ENCODE peak calls at places on chromosome 18, in ten cellular contexts. One of them, this sample, is unnamed. For H3K9me3, the result is how much of the 10 kb centered on the place peaks cover.

GRCh38 chr18:45386256-45386655 is 229.0 kb upstream of the SLC14A2 start:
- DNase-seq in right cardiac atrium: peak
- DNase-seq in OCI-LY7: peak
- DNase-seq in IMR-90: peak
- DNase-seq in vagina: no peak
- DNase-seq in uterus: no peak
- DNase-seq in iPS DF 6.9: peak
- DNase-seq in effector memory CD4-positive, alpha-beta T cell: no peak
- DNase-seq in mucosa of descending colon: peak
- DNase-seq in gastrocnemius medialis: peak
- DNase-seq in this sample: no peak

GRCh38 chr18:36440614-36441013 is 143.1 kb downstream of the FHOD3 start:
- DNase-seq in right cardiac atrium: no peak
- DNase-seq in OCI-LY7: no peak
- DNase-seq in IMR-90: peak
- DNase-seq in vagina: no peak
- DNase-seq in uterus: no peak
- DNase-seq in iPS DF 6.9: no peak
- DNase-seq in effector memory CD4-positive, alpha-beta T cell: no peak
- DNase-seq in mucosa of descending colon: no peak
- DNase-seq in gastrocnemius medialis: no peak
- DNase-seq in this sample: no peak

GRCh38 chr18:34509163-34509562 is 200.9 kb upstream of the DTNA start:
- DNase-seq in right cardiac atrium: no peak
- DNase-seq in OCI-LY7: no peak
- DNase-seq in IMR-90: no peak
- DNase-seq in vagina: no peak
- DNase-seq in uterus: no peak
- DNase-seq in iPS DF 6.9: no peak
- DNase-seq in effector memory CD4-positive, alpha-beta T cell: no peak
- DNase-seq in mucosa of descending colon: no peak
- DNase-seq in gastrocnemius medialis: no peak
- DNase-seq in this sample: no peak

GRCh38 chr18:77346446-77346845 is 96.8 kb downstream of the GALR1 start:
- DNase-seq in right cardiac atrium: no peak
- DNase-seq in OCI-LY7: no peak
- DNase-seq in IMR-90: no peak
- DNase-seq in vagina: no peak
- DNase-seq in uterus: no peak
- DNase-seq in iPS DF 6.9: no peak
- DNase-seq in effector memory CD4-positive, alpha-beta T cell: no peak
- DNase-seq in mucosa of descending colon: no peak
- DNase-seq in gastrocnemius medialis: no peak
- DNase-seq in this sample: no peak

GRCh38 chr18:48158721-48159120 is 228.3 kb upstream of the SMAD2 start:
- DNase-seq in right cardiac atrium: no peak
- DNase-seq in OCI-LY7: no peak
- DNase-seq in IMR-90: no peak
- DNase-seq in vagina: no peak
- DNase-seq in uterus: no peak
- DNase-seq in iPS DF 6.9: no peak
- DNase-seq in effector memory CD4-positive, alpha-beta T cell: no peak
- DNase-seq in mucosa of descending colon: no peak
- DNase-seq in gastrocnemius medialis: no peak
- DNase-seq in this sample: no peak

GRCh38 chr18:6744816-6745455 is 15.4 kb downstream of the ARHGAP28 start:
- DNase-seq in right cardiac atrium: no peak
- DNase-seq in OCI-LY7: no peak
- DNase-seq in IMR-90: peak
- DNase-seq in vagina: no peak
- DNase-seq in uterus: no peak
- DNase-seq in iPS DF 6.9: no peak
- DNase-seq in effector memory CD4-positive, alpha-beta T cell: no peak
- DNase-seq in mucosa of descending colon: no peak
- DNase-seq in gastrocnemius medialis: no peak
- DNase-seq in this sample: no peak

GRCh38 chr18:73365018-73365417 is 497.2 kb upstream of the NETO1 start:
- DNase-seq in right cardiac atrium: no peak
- DNase-seq in OCI-LY7: no peak
- DNase-seq in IMR-90: peak
- DNase-seq in vagina: no peak
- DNase-seq in uterus: no peak
- DNase-seq in iPS DF 6.9: no peak
- DNase-seq in effector memory CD4-positive, alpha-beta T cell: no peak
- DNase-seq in mucosa of descending colon: no peak
- DNase-seq in gastrocnemius medialis: no peak
- DNase-seq in this sample: peak

GRCh38 chr18:23053756-23054457 is 81.4 kb upstream of the CABLES1 start:
- DNase-seq in right cardiac atrium: no peak
- DNase-seq in OCI-LY7: no peak
- DNase-seq in IMR-90: peak
- DNase-seq in vagina: no peak
- DNase-seq in uterus: no peak
- DNase-seq in iPS DF 6.9: peak
- DNase-seq in effector memory CD4-positive, alpha-beta T cell: no peak
- DNase-seq in mucosa of descending colon: no peak
- DNase-seq in gastrocnemius medialis: no peak
- DNase-seq in this sample: peak

GRCh38 chr18:6979954-6980353 is 137.6 kb downstream of the LAMA1 start:
- DNase-seq in right cardiac atrium: no peak
- DNase-seq in OCI-LY7: no peak
- DNase-seq in IMR-90: no peak
- DNase-seq in vagina: no peak
- DNase-seq in uterus: no peak
- DNase-seq in iPS DF 6.9: no peak
- DNase-seq in effector memory CD4-positive, alpha-beta T cell: no peak
- DNase-seq in mucosa of descending colon: no peak
- DNase-seq in gastrocnemius medialis: no peak
- DNase-seq in this sample: no peak

GRCh38 chr18:13302611-13303267 is 84.2 kb downstream of the LDLRAD4 start:
- DNase-seq in right cardiac atrium: no peak
- DNase-seq in OCI-LY7: no peak
- DNase-seq in IMR-90: no peak
- DNase-seq in vagina: no peak
- DNase-seq in uterus: no peak
- DNase-seq in iPS DF 6.9: no peak
- DNase-seq in effector memory CD4-positive, alpha-beta T cell: no peak
- DNase-seq in mucosa of descending colon: no peak
- DNase-seq in gastrocnemius medialis: no peak
- DNase-seq in this sample: no peak

GRCh38 chr18:7892556-7892955 is 325.4 kb downstream of the PTPRM start:
- DNase-seq in right cardiac atrium: no peak
- DNase-seq in OCI-LY7: no peak
- DNase-seq in IMR-90: no peak
- DNase-seq in vagina: no peak
- DNase-seq in uterus: no peak
- DNase-seq in iPS DF 6.9: no peak
- DNase-seq in effector memory CD4-positive, alpha-beta T cell: no peak
- DNase-seq in mucosa of descending colon: no peak
- DNase-seq in gastrocnemius medialis: no peak
- DNase-seq in this sample: no peak

DNA sequence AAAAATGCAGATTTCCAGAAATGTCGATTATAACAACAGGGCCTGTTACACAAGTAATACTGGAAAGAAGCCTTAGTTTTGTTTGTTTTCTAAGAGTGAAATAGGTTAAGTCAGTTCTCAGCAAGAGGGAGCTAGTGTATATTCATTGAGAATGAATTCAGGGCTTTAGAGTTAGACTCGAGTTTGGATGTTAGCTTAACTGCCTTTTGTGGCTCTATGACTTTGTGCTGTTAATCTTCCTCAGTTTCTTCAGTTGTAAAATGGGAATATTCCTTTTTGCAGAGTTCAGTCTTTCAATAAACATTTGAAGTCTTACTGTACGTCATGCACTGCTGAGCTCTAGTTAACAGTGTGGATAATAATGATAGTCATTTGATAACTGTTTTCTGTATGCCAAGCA is 989 bp downstream of the NDUFV2 start:
- DNase-seq in right cardiac atrium: no peak
- DNase-seq in OCI-LY7: peak
- DNase-seq in IMR-90: peak
- DNase-seq in vagina: no peak
- DNase-seq in uterus: no peak
- DNase-seq in iPS DF 6.9: no peak
- DNase-seq in effector memory CD4-positive, alpha-beta T cell: no peak
- DNase-seq in mucosa of descending colon: no peak
- DNase-seq in gastrocnemius medialis: no peak
- DNase-seq in this sample: no peak
- H3K4me3 ChIP-seq in right cardiac atrium: peak
- H3K4me3 ChIP-seq in OCI-LY7: peak
- H3K4me3 ChIP-seq in IMR-90: peak
- H3K4me3 ChIP-seq in vagina: peak
- H3K4me3 ChIP-seq in uterus: peak
- H3K4me3 ChIP-seq in iPS DF 6.9: peak
- H3K4me3 ChIP-seq in effector memory CD4-positive, alpha-beta T cell: peak
- H3K4me3 ChIP-seq in mucosa of descending colon: peak
- H3K4me3 ChIP-seq in gastrocnemius medialis: peak
- H3K4me3 ChIP-seq in this sample: peak

GRCh38 chr18:70338890-70339289 is 50.0 kb downstream of the SOCS6 start:
- DNase-seq in right cardiac atrium: no peak
- DNase-seq in OCI-LY7: no peak
- DNase-seq in IMR-90: no peak
- DNase-seq in vagina: no peak
- DNase-seq in uterus: no peak
- DNase-seq in iPS DF 6.9: no peak
- DNase-seq in effector memory CD4-positive, alpha-beta T cell: no peak
- DNase-seq in mucosa of descending colon: no peak
- DNase-seq in gastrocnemius medialis: no peak
- DNase-seq in this sample: no peak
- H3K9me3 ChIP-seq in right cardiac atrium: under half
- H3K9me3 ChIP-seq in OCI-LY7: under half
- H3K9me3 ChIP-seq in IMR-90: under half
- H3K9me3 ChIP-seq in vagina: under half
- H3K9me3 ChIP-seq in uterus: under half
- H3K9me3 ChIP-seq in iPS DF 6.9: under half
- H3K9me3 ChIP-seq in effector memory CD4-positive, alpha-beta T cell: under half
- H3K9me3 ChIP-seq in mucosa of descending colon: under half
- H3K9me3 ChIP-seq in gastrocnemius medialis: under half
- H3K9me3 ChIP-seq in this sample: under half

GRCh38 chr18:58784601-58785137 is 80.0 kb upstream of the ZNF532 start:
- DNase-seq in right cardiac atrium: peak
- DNase-seq in OCI-LY7: no peak
- DNase-seq in IMR-90: no peak
- DNase-seq in vagina: no peak
- DNase-seq in uterus: peak
- DNase-seq in iPS DF 6.9: no peak
- DNase-seq in effector memory CD4-positive, alpha-beta T cell: no peak
- DNase-seq in mucosa of descending colon: no peak
- DNase-seq in gastrocnemius medialis: no peak
- DNase-seq in this sample: peak
- H3K4me3 ChIP-seq in right cardiac atrium: no peak
- H3K4me3 ChIP-seq in OCI-LY7: no peak
- H3K4me3 ChIP-seq in IMR-90: no peak
- H3K4me3 ChIP-seq in vagina: no peak
- H3K4me3 ChIP-seq in uterus: no peak
- H3K4me3 ChIP-seq in iPS DF 6.9: no peak
- H3K4me3 ChIP-seq in effector memory CD4-positive, alpha-beta T cell: no peak
- H3K4me3 ChIP-seq in mucosa of descending colon: no peak
- H3K4me3 ChIP-seq in gastrocnemius medialis: no peak
- H3K4me3 ChIP-seq in this sample: no peak

DNA sequence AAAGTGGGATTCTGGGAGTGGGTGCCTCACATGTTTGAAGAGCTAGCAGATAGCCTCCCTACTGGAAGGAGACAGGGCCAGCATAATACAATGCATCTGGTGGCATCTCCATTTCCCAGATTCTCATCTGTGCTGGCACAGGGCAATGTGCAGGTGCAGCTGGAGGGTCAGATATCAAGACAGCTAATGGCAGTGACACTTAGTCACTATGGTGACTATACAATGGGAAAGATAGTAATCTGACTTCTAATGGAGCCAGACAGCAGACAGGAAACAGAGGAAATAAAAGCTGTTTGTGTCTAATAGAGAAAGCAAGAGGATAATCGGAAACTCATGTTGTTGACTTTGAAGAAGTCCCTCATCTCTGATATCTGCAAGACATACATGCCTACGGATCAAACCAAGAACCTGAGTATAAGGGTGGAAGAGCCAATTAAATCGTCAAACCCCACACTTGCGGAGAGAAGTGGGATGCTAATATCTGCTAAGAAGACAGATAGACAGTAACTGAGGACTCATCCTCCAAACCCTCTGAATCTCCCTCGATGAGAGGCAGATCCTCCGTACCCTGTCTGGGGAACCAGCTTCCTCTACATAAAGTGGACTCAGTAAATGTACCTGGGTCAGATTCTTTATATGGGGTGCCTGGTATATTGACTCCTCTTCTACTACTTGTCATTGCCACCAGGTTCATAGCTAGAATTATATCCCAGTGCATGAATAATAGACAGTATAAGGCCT is 692.7 kb downstream of the SOCS6 start:
- DNase-seq in right cardiac atrium: no peak
- DNase-seq in OCI-LY7: no peak
- DNase-seq in IMR-90: no peak
- DNase-seq in vagina: no peak
- DNase-seq in uterus: no peak
- DNase-seq in iPS DF 6.9: no peak
- DNase-seq in effector memory CD4-positive, alpha-beta T cell: no peak
- DNase-seq in mucosa of descending colon: no peak
- DNase-seq in gastrocnemius medialis: no peak
- DNase-seq in this sample: no peak
- H3K9me3 ChIP-seq in right cardiac atrium: under half
- H3K9me3 ChIP-seq in OCI-LY7: under half
- H3K9me3 ChIP-seq in IMR-90: under half
- H3K9me3 ChIP-seq in vagina: under half
- H3K9me3 ChIP-seq in uterus: under half
- H3K9me3 ChIP-seq in iPS DF 6.9: under half
- H3K9me3 ChIP-seq in effector memory CD4-positive, alpha-beta T cell: under half
- H3K9me3 ChIP-seq in mucosa of descending colon: under half
- H3K9me3 ChIP-seq in gastrocnemius medialis: under half
- H3K9me3 ChIP-seq in this sample: under half

This sample was measured in MG63.